ENCODE peak calls at places on chromosomes 13 and 19, in seven cellular contexts. H is AG08396, D is posterior cingulate gyrus, Z is left cardiac atrium, O is mesothelial cell of epicardium, K is GM20000, U is hepatic stellate cell. R is an unnamed sample.

GRCh38 chr19:923551-924211 is 2.2 kb upstream of the ARID3A start:
- DNase-seq in K (no peak), D (no peak), U (no peak), Z (no peak), H (no peak), O (no peak), R (no peak)

GRCh38 chr13:51970251-51970793 is 40.9 kb downstream of the ATP7B start:
- DNase-seq in H (no peak), D (no peak), K (no peak), O (no peak), Z (no peak), U (no peak), R (peak)

GRCh38 chr13:74132152-74132767 is 1.9 kb downstream of the KLF12 start:
- DNase-seq in K (no peak), U (no peak), O (no peak), H (no peak), D (no peak), Z (no peak), R (peak)

GRCh38 chr13:51618626-51619025 is 34.4 kb downstream of the WDFY2 start:
- DNase-seq in K (no peak), U (no peak), O (no peak), Z (no peak), D (no peak), H (no peak), R (no peak)

GRCh38 chr19:4754248-4754647 is 30.6 kb upstream of the DPP9 start:
- DNase-seq in Z (no peak), H (no peak), O (no peak), K (no peak), U (no peak), D (no peak), R (no peak)

GRCh38 chr19:18223860-18224524 is 2.2 kb downstream of the PDE4C start:
- DNase-seq in U (no peak), K (peak), Z (peak), D (no peak), H (no peak), O (peak), R (peak)

GRCh38 chr19:42199440-42200115 is 17.9 kb downstream of the DEDD2 start:
- DNase-seq in D (no peak), K (peak), Z (peak), O (no peak), U (no peak), H (no peak), R (peak)

GRCh38 chr19:52566121-52566520 is 4.0 kb upstream of the ZNF701 start:
- DNase-seq in O (no peak), H (no peak), D (no peak), Z (no peak), K (no peak), U (no peak), R (no peak)

GRCh38 chr13:39417131-39417530 is 185.9 kb downstream of the LHFPL6 start:
- DNase-seq in O (no peak), D (peak), K (no peak), Z (peak), U (no peak), H (no peak), R (no peak)

GRCh38 chr13:114049026-114049425 is 75.2 kb upstream of the C13orf46 start:
- DNase-seq in H (no peak), D (no peak), O (no peak), Z (no peak), U (no peak), K (peak), R (peak)

GRCh38 chr13:111622051-111622531 is 301.6 kb downstream of the TEX29 start:
- DNase-seq in U (no peak), H (no peak), O (no peak), K (no peak), Z (no peak), D (no peak), R (no peak)

GRCh38 chr13:79528356-79528755 is 47.4 kb downstream of the NDFIP2 start:
- DNase-seq in H (no peak), K (no peak), D (no peak), U (no peak), O (no peak), Z (no peak), R (no peak)

GRCh38 chr13:74047925-74048324 is 86.3 kb downstream of the KLF12 start:
- DNase-seq in O (no peak), D (no peak), K (no peak), U (no peak), Z (no peak), H (no peak), R (peak)

GRCh38 chr13:51585234-51585672 is 991 bp downstream of the WDFY2 start:
- DNase-seq in H (no peak), O (no peak), K (no peak), U (no peak), Z (no peak), D (no peak), R (no peak)

GRCh38 chr13:27263438-27263837 is 7.2 kb upstream of the RASL11A start:
- DNase-seq in K (no peak), Z (no peak), H (no peak), D (no peak), U (no peak), O (no peak), R (no peak)

GRCh38 chr19:57350877-57351805 is at the start of gene ZNF304:
- DNase-seq in Z (peak), U (peak), K (peak), D (peak), H (peak), O (peak), R (peak)

GRCh38 chr19:50570997-50571396 is 2.8 kb upstream of the LRRC4B start:
- DNase-seq in Z (no peak), H (no peak), U (no peak), O (no peak), D (no peak), K (no peak), R (no peak)

GRCh38 chr19:23917856-23918255 is 3.2 kb downstream of the ZNF726 start:
- DNase-seq in K (no peak), U (no peak), H (no peak), Z (no peak), D (no peak), O (no peak), R (no peak)

GRCh38 chr13:106038752-106039151 is 496.7 kb downstream of the EFNB2 start:
- DNase-seq in U (no peak), O (no peak), D (no peak), Z (no peak), K (no peak), H (peak), R (no peak)

GRCh38 chr19:39032164-39032918 is at the start of gene FBXO27:
- DNase-seq in K (peak), H (no peak), Z (peak), U (no peak), D (peak), O (peak), R (peak)

GRCh38 chr19:8145969-8146368 is 3.4 kb downstream of the FBN3 start:
- DNase-seq in Z (no peak), H (no peak), U (no peak), D (no peak), K (no peak), O (no peak), R (peak)

GRCh38 chr19:36573948-36574726 is 1.0 kb upstream of the ZNF529 start:
- DNase-seq in Z (no peak), K (no peak), U (no peak), O (no peak), D (no peak), H (peak), R (peak)

GRCh38 chr13:40776681-40777165 is 5.7 kb upstream of the MRPS31 start:
- DNase-seq in U (no peak), K (peak), D (no peak), H (no peak), Z (peak), O (no peak), R (peak)

GRCh38 chr19:29531458-29532025 is 5.7 kb downstream of the VSTM2B start:
- DNase-seq in D (peak), H (no peak), K (no peak), O (no peak), Z (no peak), U (no peak), R (no peak)

GRCh38 chr19:49125025-49125731 is 5.8 kb downstream of the PPFIA3 start:
- DNase-seq in O (no peak), H (no peak), U (no peak), Z (no peak), K (no peak), D (no peak), R (peak)

GRCh38 chr19:33860691-33861090 is 64.0 kb downstream of the KCTD15 start:
- DNase-seq in H (no peak), Z (no peak), D (no peak), K (no peak), U (no peak), O (no peak), R (no peak)

GRCh38 chr13:53411443-53411842 is 382.8 kb downstream of the OLFM4 start:
- DNase-seq in K (no peak), D (no peak), H (no peak), Z (no peak), U (no peak), O (no peak), R (no peak)

GRCh38 chr13:86725105-86725504 is 925.9 kb upstream of the SLITRK6 start:
- DNase-seq in Z (no peak), U (no peak), O (no peak), H (no peak), K (no peak), D (no peak), R (no peak)

GRCh38 chr13:20964904-20965303 is 62.4 kb upstream of the XPO4 start:
- DNase-seq in K (no peak), O (no peak), Z (no peak), H (no peak), D (no peak), U (no peak), R (no peak)

GRCh38 chr13:35712907-35713685 is 236.6 kb upstream of the MAB21L1 start:
- DNase-seq in U (peak), D (no peak), O (no peak), H (no peak), Z (no peak), K (no peak), R (no peak)

GRCh38 chr19:15115080-15115479 is 7.9 kb downstream of the SYDE1 start:
- DNase-seq in H (peak), U (no peak), Z (peak), K (no peak), O (no peak), D (peak), R (no peak)

GRCh38 chr13:95146486-95146885 is 154.8 kb downstream of the ABCC4 start:
- DNase-seq in Z (no peak), U (no peak), O (no peak), D (no peak), H (no peak), K (no peak), R (peak)

GRCh38 chr13:49690990-49691886 is at the start of gene EBPL:
- DNase-seq in O (peak), U (peak), K (peak), Z (peak), D (peak), H (peak), R (peak)

GRCh38 chr13:40186041-40186440 is 480.4 kb downstream of the FOXO1 start:
- DNase-seq in K (no peak), O (no peak), D (no peak), U (no peak), H (no peak), Z (no peak), R (no peak)

R was measured in small intestine.